ENCODE peak calls at places on chromosomes 2 and 18, in eight cellular contexts. One of them, this sample, is unnamed.

GRCh38 chr2:122191331-122191730 is 435.9 kb downstream of the TSN start:
- DNase-seq in DND-41: peak
- DNase-seq in fibroblast of lung: no peak
- DNase-seq in effector memory CD4-positive, alpha-beta T cell: no peak
- DNase-seq in GM12865: peak
- DNase-seq in small intestine: no peak
- DNase-seq in heart right ventricle: no peak
- DNase-seq in GM23248: peak
- DNase-seq in this sample: no peak

GRCh38 chr2:44572196-44572900 is 210.6 kb downstream of the CAMKMT start:
- DNase-seq in fibroblast of lung: peak
- DNase-seq in GM23248: peak
- DNase-seq in effector memory CD4-positive, alpha-beta T cell: no peak
- DNase-seq in DND-41: no peak
- DNase-seq in heart right ventricle: no peak
- DNase-seq in small intestine: no peak
- DNase-seq in GM12865: peak
- DNase-seq in this sample: no peak

GRCh38 chr2:74546004-74546403 is 7.7 kb downstream of the LOXL3 start:
- DNase-seq in fibroblast of lung: no peak
- DNase-seq in DND-41: no peak
- DNase-seq in GM12865: peak
- DNase-seq in effector memory CD4-positive, alpha-beta T cell: no peak
- DNase-seq in heart right ventricle: no peak
- DNase-seq in small intestine: no peak
- DNase-seq in GM23248: no peak
- DNase-seq in this sample: no peak

GRCh38 chr18:6406075-6406909 is 8.4 kb downstream of the L3MBTL4 start:
- DNase-seq in small intestine: no peak
- DNase-seq in GM23248: peak
- DNase-seq in DND-41: no peak
- DNase-seq in heart right ventricle: no peak
- DNase-seq in fibroblast of lung: peak
- DNase-seq in GM12865: no peak
- DNase-seq in effector memory CD4-positive, alpha-beta T cell: no peak
- DNase-seq in this sample: no peak

GRCh38 chr2:8682719-8683667 is 1.1 kb downstream of the ID2 start:
- DNase-seq in effector memory CD4-positive, alpha-beta T cell: peak
- DNase-seq in GM23248: peak
- DNase-seq in GM12865: peak
- DNase-seq in small intestine: peak
- DNase-seq in DND-41: peak
- DNase-seq in heart right ventricle: no peak
- DNase-seq in fibroblast of lung: peak
- DNase-seq in this sample: peak

GRCh38 chr18:32258148-32258547 is 68.3 kb downstream of the MEP1B start:
- DNase-seq in fibroblast of lung: no peak
- DNase-seq in GM23248: no peak
- DNase-seq in DND-41: no peak
- DNase-seq in GM12865: no peak
- DNase-seq in heart right ventricle: no peak
- DNase-seq in effector memory CD4-positive, alpha-beta T cell: no peak
- DNase-seq in small intestine: peak
- DNase-seq in this sample: no peak

GRCh38 chr18:58867281-58867961 is 2.7 kb downstream of the ZNF532 start:
- DNase-seq in small intestine: no peak
- DNase-seq in DND-41: no peak
- DNase-seq in GM12865: no peak
- DNase-seq in GM23248: peak
- DNase-seq in effector memory CD4-positive, alpha-beta T cell: no peak
- DNase-seq in fibroblast of lung: peak
- DNase-seq in heart right ventricle: no peak
- DNase-seq in this sample: no peak

GRCh38 chr18:9106800-9107574 is 4.5 kb downstream of the NDUFV2 start:
- DNase-seq in GM23248: no peak
- DNase-seq in effector memory CD4-positive, alpha-beta T cell: no peak
- DNase-seq in DND-41: no peak
- DNase-seq in small intestine: peak
- DNase-seq in fibroblast of lung: no peak
- DNase-seq in heart right ventricle: no peak
- DNase-seq in GM12865: no peak
- DNase-seq in this sample: no peak

GRCh38 chr2:150789376-150789905 is 302.0 kb upstream of the RND3 start:
- DNase-seq in GM23248: no peak
- DNase-seq in effector memory CD4-positive, alpha-beta T cell: no peak
- DNase-seq in DND-41: no peak
- DNase-seq in fibroblast of lung: no peak
- DNase-seq in small intestine: no peak
- DNase-seq in GM12865: no peak
- DNase-seq in heart right ventricle: no peak
- DNase-seq in this sample: no peak

GRCh38 chr18:23498877-23499570 is 4.3 kb upstream of the RMC1 start:
- DNase-seq in DND-41: peak
- DNase-seq in GM23248: peak
- DNase-seq in small intestine: peak
- DNase-seq in fibroblast of lung: peak
- DNase-seq in effector memory CD4-positive, alpha-beta T cell: peak
- DNase-seq in GM12865: peak
- DNase-seq in heart right ventricle: peak
- DNase-seq in this sample: peak

GRCh38 chr18:23512641-23513040 is 9.3 kb downstream of the RMC1 start:
- DNase-seq in heart right ventricle: no peak
- DNase-seq in GM23248: no peak
- DNase-seq in effector memory CD4-positive, alpha-beta T cell: no peak
- DNase-seq in small intestine: no peak
- DNase-seq in GM12865: no peak
- DNase-seq in fibroblast of lung: no peak
- DNase-seq in DND-41: no peak
- DNase-seq in this sample: no peak

DNA sequence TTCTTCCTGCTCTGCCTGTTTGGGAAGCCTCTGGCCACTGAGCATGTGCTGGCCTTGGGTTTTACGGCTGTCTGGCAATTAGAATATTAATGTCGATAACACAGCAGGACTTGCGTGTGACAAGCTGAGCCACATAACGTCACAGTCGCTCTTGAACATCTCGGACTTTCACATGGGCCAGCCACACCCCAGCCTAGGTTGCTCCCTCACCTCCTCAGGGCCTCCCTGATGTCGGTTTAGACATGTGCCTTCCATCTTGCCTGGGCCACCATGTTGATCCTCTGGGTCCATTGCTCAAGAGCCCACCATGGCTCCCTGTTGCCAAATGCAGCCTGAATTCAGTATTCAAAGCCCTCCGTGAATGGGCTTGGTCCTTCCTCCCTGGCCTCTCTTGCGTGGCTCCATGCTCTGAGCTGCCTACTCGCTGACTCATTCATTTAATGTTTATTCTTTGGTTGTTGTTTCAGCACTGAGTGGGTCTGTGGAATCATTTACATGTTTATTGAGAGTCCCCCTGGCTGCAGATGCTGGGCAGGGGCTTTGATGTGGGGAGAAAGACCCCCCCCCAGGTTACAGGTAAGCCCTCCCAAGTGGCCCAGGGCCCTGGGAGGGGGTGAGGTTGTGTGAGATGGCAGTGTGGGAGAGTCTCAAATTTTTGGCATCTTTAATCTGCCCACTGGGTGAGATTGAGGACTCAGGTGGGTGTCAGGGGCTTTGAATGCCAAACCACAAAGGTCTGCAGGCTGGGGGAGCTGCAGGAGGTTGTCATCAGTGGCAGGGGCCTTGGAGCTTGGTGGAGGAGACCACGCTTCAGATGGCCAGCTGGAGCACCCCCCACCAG is 62.0 kb downstream of the ODC1 start:
- DNase-seq in GM23248: peak
- DNase-seq in heart right ventricle: no peak
- DNase-seq in fibroblast of lung: peak
- DNase-seq in small intestine: peak
- DNase-seq in DND-41: no peak
- DNase-seq in GM12865: no peak
- DNase-seq in effector memory CD4-positive, alpha-beta T cell: no peak
- DNase-seq in this sample: no peak
- H3K4me3 ChIP-seq in GM23248: no peak
- H3K4me3 ChIP-seq in heart right ventricle: no peak
- H3K4me3 ChIP-seq in fibroblast of lung: no peak
- H3K4me3 ChIP-seq in small intestine: no peak
- H3K4me3 ChIP-seq in DND-41: no peak
- H3K4me3 ChIP-seq in GM12865: no peak
- H3K4me3 ChIP-seq in effector memory CD4-positive, alpha-beta T cell: no peak
- H3K4me3 ChIP-seq in this sample: no peak

GRCh38 chr2:14760169-14760568 is 127.7 kb downstream of the LRATD1 start:
- DNase-seq in GM12865: no peak
- DNase-seq in small intestine: no peak
- DNase-seq in DND-41: no peak
- DNase-seq in effector memory CD4-positive, alpha-beta T cell: no peak
- DNase-seq in GM23248: no peak
- DNase-seq in fibroblast of lung: no peak
- DNase-seq in heart right ventricle: no peak
- DNase-seq in this sample: no peak

GRCh38 chr2:14759086-14759485 is 126.6 kb downstream of the LRATD1 start:
- DNase-seq in DND-41: no peak
- DNase-seq in effector memory CD4-positive, alpha-beta T cell: no peak
- DNase-seq in fibroblast of lung: no peak
- DNase-seq in heart right ventricle: no peak
- DNase-seq in small intestine: no peak
- DNase-seq in GM12865: no peak
- DNase-seq in GM23248: no peak
- DNase-seq in this sample: no peak

GRCh38 chr2:14761118-14761517 is 128.6 kb downstream of the LRATD1 start:
- DNase-seq in GM23248: no peak
- DNase-seq in small intestine: no peak
- DNase-seq in DND-41: no peak
- DNase-seq in fibroblast of lung: no peak
- DNase-seq in heart right ventricle: no peak
- DNase-seq in effector memory CD4-positive, alpha-beta T cell: no peak
- DNase-seq in GM12865: no peak
- DNase-seq in this sample: no peak

GRCh38 chr2:14756122-14756541 is 123.6 kb downstream of the LRATD1 start:
- DNase-seq in small intestine: no peak
- DNase-seq in fibroblast of lung: peak
- DNase-seq in effector memory CD4-positive, alpha-beta T cell: no peak
- DNase-seq in GM23248: peak
- DNase-seq in DND-41: no peak
- DNase-seq in GM12865: no peak
- DNase-seq in heart right ventricle: no peak
- DNase-seq in this sample: no peak

DNA sequence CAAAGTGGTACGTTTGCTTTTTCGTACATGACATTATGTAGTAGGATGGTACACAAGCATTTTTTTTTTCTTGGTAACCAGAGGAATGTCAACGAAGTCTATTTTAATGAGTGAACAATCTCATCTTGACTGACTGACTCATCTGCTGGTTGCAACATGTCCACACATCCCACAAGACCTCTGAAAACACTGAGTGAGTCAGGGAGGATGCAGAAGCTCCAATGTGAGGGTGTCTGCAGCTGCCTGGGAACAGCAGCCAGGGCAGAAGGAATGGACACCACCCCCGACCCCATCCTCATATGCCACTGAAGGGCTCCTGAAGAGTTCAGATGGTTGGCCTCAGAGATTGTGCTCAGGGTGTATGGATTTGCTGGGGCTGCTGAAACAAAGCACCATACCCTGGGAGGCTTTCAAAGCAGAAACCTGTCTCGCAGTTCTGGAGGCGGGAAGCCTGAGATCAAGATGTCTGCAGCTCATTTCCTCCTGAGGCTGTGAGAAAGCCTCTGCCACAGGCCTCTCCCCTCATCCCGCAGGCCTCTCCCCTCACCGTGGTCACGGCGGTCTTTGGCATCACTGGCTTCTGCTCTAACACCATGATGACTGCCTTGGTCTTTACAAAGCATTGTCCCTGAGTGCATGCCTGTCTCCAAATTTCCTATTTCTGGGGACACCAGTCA is 124.6 kb downstream of the LRATD1 start:
- DNase-seq in DND-41: no peak
- DNase-seq in GM12865: no peak
- DNase-seq in effector memory CD4-positive, alpha-beta T cell: no peak
- DNase-seq in fibroblast of lung: peak
- DNase-seq in GM23248: peak
- DNase-seq in small intestine: no peak
- DNase-seq in heart right ventricle: no peak
- DNase-seq in this sample: no peak
- H3K4me3 ChIP-seq in DND-41: no peak
- H3K4me3 ChIP-seq in GM12865: no peak
- H3K4me3 ChIP-seq in effector memory CD4-positive, alpha-beta T cell: no peak
- H3K4me3 ChIP-seq in fibroblast of lung: no peak
- H3K4me3 ChIP-seq in GM23248: peak
- H3K4me3 ChIP-seq in small intestine: no peak
- H3K4me3 ChIP-seq in heart right ventricle: no peak
- H3K4me3 ChIP-seq in this sample: no peak

DNA sequence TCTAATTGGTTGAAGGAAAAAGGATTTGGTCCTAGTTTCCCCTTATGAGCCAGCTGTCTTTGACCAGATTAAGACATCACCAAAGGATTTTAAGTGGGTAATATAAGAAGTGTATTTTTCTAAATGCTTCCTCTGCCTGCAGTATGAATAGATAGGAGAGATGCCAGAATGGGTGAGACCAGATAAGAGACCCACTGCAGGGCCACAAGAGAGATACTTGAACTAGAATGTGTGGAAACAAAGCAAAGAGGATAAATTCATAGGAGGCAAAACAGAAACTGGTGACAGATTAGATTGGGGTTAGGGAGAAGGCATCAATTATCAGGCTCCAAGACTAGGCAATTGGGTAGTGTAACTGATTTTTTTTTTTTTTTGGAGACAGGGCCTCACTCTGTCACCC is 1.2 kb upstream of the HDHD2 start:
- DNase-seq in GM23248: no peak
- DNase-seq in GM12865: no peak
- DNase-seq in fibroblast of lung: no peak
- DNase-seq in heart right ventricle: no peak
- DNase-seq in small intestine: no peak
- DNase-seq in DND-41: no peak
- DNase-seq in effector memory CD4-positive, alpha-beta T cell: no peak
- DNase-seq in this sample: no peak
- H3K4me3 ChIP-seq in GM23248: peak
- H3K4me3 ChIP-seq in GM12865: no peak
- H3K4me3 ChIP-seq in fibroblast of lung: no peak
- H3K4me3 ChIP-seq in heart right ventricle: peak
- H3K4me3 ChIP-seq in small intestine: no peak
- H3K4me3 ChIP-seq in DND-41: peak
- H3K4me3 ChIP-seq in effector memory CD4-positive, alpha-beta T cell: peak
- H3K4me3 ChIP-seq in this sample: peak

GRCh38 chr2:60741588-60741987 is 14.5 kb upstream of the PAPOLG start:
- DNase-seq in effector memory CD4-positive, alpha-beta T cell: no peak
- DNase-seq in fibroblast of lung: no peak
- DNase-seq in small intestine: no peak
- DNase-seq in DND-41: no peak
- DNase-seq in GM23248: no peak
- DNase-seq in heart right ventricle: peak
- DNase-seq in GM12865: no peak
- DNase-seq in this sample: no peak

GRCh38 chr2:60738679-60739078 is 17.4 kb upstream of the PAPOLG start:
- DNase-seq in effector memory CD4-positive, alpha-beta T cell: no peak
- DNase-seq in fibroblast of lung: no peak
- DNase-seq in GM12865: no peak
- DNase-seq in small intestine: no peak
- DNase-seq in DND-41: no peak
- DNase-seq in GM23248: no peak
- DNase-seq in heart right ventricle: no peak
- DNase-seq in this sample: no peak

GRCh38 chr2:60739156-60739555 is 16.9 kb upstream of the PAPOLG start:
- DNase-seq in heart right ventricle: no peak
- DNase-seq in small intestine: no peak
- DNase-seq in GM12865: no peak
- DNase-seq in GM23248: no peak
- DNase-seq in DND-41: no peak
- DNase-seq in effector memory CD4-positive, alpha-beta T cell: no peak
- DNase-seq in fibroblast of lung: no peak
- DNase-seq in this sample: no peak

GRCh38 chr2:60735496-60736250 is 20.4 kb upstream of the PAPOLG start:
- DNase-seq in heart right ventricle: peak
- DNase-seq in fibroblast of lung: no peak
- DNase-seq in GM12865: no peak
- DNase-seq in GM23248: peak
- DNase-seq in DND-41: peak
- DNase-seq in small intestine: peak
- DNase-seq in effector memory CD4-positive, alpha-beta T cell: no peak
- DNase-seq in this sample: peak
- H3K4me3 ChIP-seq in heart right ventricle: peak
- H3K4me3 ChIP-seq in fibroblast of lung: no peak
- H3K4me3 ChIP-seq in GM12865: peak
- H3K4me3 ChIP-seq in GM23248: peak
- H3K4me3 ChIP-seq in DND-41: no peak
- H3K4me3 ChIP-seq in small intestine: peak
- H3K4me3 ChIP-seq in effector memory CD4-positive, alpha-beta T cell: no peak
- H3K4me3 ChIP-seq in this sample: peak

This sample was measured in CD4-positive, alpha-beta memory T cell.